ENCODE peak calls at places on chromosomes 7 and 10, in four cellular contexts. R is right atrium auricular region; M is GF-D8; H is stimulated activated CD8-positive, alpha-beta memory T cell treated with anti-CD3 and anti-CD28 coated beads, Interleukin-2, amount 100 ng/mL, for 48 hours. S is an unnamed sample.

GRCh38 chr7:101235522-101235921 is 2.1 kb downstream of the CLDN15 start:
- DNase-seq in M (no peak), R (no peak), H (no peak), S (no peak)

GRCh38 chr10:103835121-103836045 is 20.0 kb downstream of the SH3PXD2A start:
- DNase-seq in H (no peak), R (peak; percentile 90), M (no peak), S (no peak)

GRCh38 chr10:29862926-29863614 is 196.3 kb downstream of the JCAD start:
- DNase-seq in R (no peak), M (no peak), H (no peak), S (no peak)

GRCh38 chr10:34156781-34157425 is 658.2 kb downstream of the PARD3 start:
- DNase-seq in R (no peak), M (no peak), H (no peak), S (no peak)

GRCh38 chr7:16067695-16068094 is 353.6 kb downstream of the CRPPA start:
- DNase-seq in M (no peak), R (no peak), H (no peak), S (no peak)

GRCh38 chr10:125016123-125016522 is 74.2 kb downstream of the ZRANB1 start:
- DNase-seq in H (no peak), M (no peak), R (no peak), S (no peak)

GRCh38 chr7:1787241-1787640 is 117.2 kb downstream of the ELFN1 start:
- DNase-seq in R (no peak), H (no peak), M (no peak), S (no peak)

GRCh38 chr7:24665564-24666294 is 91.5 kb downstream of the GSDME start:
- DNase-seq in R (no peak), H (no peak), M (peak; percentile 13), S (peak; percentile 24)

GRCh38 chr7:99791667-99792356 is 7.8 kb upstream of the CYP3A4 start:
- DNase-seq in R (no peak), H (no peak), M (no peak), S (no peak)

GRCh38 chr10:101014230-101014884 is 14.7 kb downstream of the LZTS2 start:
- DNase-seq in M (no peak), R (peak; percentile 87), H (peak; percentile 64), S (peak; percentile 42)